ENCODE peak calls at places on chromosomes 13 and 19, in four cellular contexts. K is tibial nerve, T is psoas muscle, Q is fibroblast of mammary gland. C is an unnamed sample.

GRCh38 chr19:48415395-48415794 is 21.9 kb downstream of the GRIN2D start:
- DNase-seq in K (peak; percentile 55), T (peak; percentile 86), Q (peak; percentile 60), C (no peak)

GRCh38 chr13:25095862-25096453 is at the start of gene PABPC3:
- DNase-seq in K (no peak), T (peak; percentile 45), Q (no peak), C (no peak)

GRCh38 chr13:94389544-94390351 is 89.7 kb downstream of the DCT start:
- DNase-seq in K (no peak), T (no peak), Q (peak; percentile 55), C (no peak)

GRCh38 chr19:16199275-16199932 is 1.7 kb downstream of the AP1M1 start:
- DNase-seq in K (no peak), T (no peak), Q (no peak), C (no peak)

GRCh38 chr19:6238256-6238642 is 41.5 kb downstream of the MLLT1 start:
- DNase-seq in K (no peak), T (no peak), Q (no peak), C (no peak)

GRCh38 chr13:111519490-111520170 is 199.2 kb downstream of the TEX29 start:
- DNase-seq in K (no peak), T (no peak), Q (no peak), C (no peak)

GRCh38 chr19:16340092-16340491 is 15.5 kb downstream of the KLF2 start:
- DNase-seq in K (no peak), T (no peak), Q (no peak), C (no peak)

GRCh38 chr19:42563352-42564210 is 31.1 kb downstream of the CEACAM8 start:
- DNase-seq in K (no peak), T (no peak), Q (peak; percentile 43), C (peak; percentile 5)

GRCh38 chr13:96397807-96398206 is 307.9 kb downstream of the HS6ST3 start:
- DNase-seq in K (no peak), T (no peak), Q (no peak), C (no peak)

GRCh38 chr13:98978280-98978679 is 416 bp upstream of the DOCK9 start:
- DNase-seq in K (no peak), T (no peak), Q (peak; percentile 90), C (no peak)

GRCh38 chr19:8569066-8569761 is 8.0 kb downstream of the MYO1F start:
- DNase-seq in K (no peak), T (no peak), Q (peak; percentile 95), C (peak; percentile 86)

GRCh38 chr19:46970815-46971214 is 48.8 kb upstream of the NPAS1 start:
- DNase-seq in K (no peak), T (peak; percentile 86), Q (peak; percentile 87), C (peak; percentile 84)

GRCh38 chr19:18014197-18014596 is 6.2 kb downstream of the ARRDC2 start:
- DNase-seq in K (no peak), T (peak; percentile 56), Q (no peak), C (no peak)

GRCh38 chr19:13164370-13165090 is 14.3 kb downstream of the IER2 start:
- DNase-seq in K (no peak), T (peak; percentile 78), Q (no peak), C (no peak)

GRCh38 chr13:29754486-29754806 is 96.0 kb downstream of the UBL3 start:
- DNase-seq in K (no peak), T (no peak), Q (peak; percentile 43), C (no peak)

GRCh38 chr19:33603377-33603776 is 18.4 kb upstream of the CHST8 start:
- DNase-seq in K (no peak), T (no peak), Q (no peak), C (no peak)

GRCh38 chr13:97855570-97855970 is 97.9 kb upstream of the IPO5 start:
- DNase-seq in K (no peak), T (no peak), Q (peak; percentile 91), C (peak; percentile 68)

GRCh38 chr19:34676697-34677385 is at the start of gene SCGB2B2:
- DNase-seq in K (peak; percentile 65), T (no peak), Q (no peak), C (no peak)
- TF ChIP-seq CTCF in K (no peak), T (peak; percentile 16), Q (no peak), C (no peak)

GRCh38 chr13:46152627-46153328 is 29.2 kb downstream of the LCP1 start:
- DNase-seq in K (no peak), T (no peak), Q (no peak), C (no peak)
- TF ChIP-seq CTCF in K (no peak), T (no peak), Q (no peak), C (no peak)

GRCh38 chr13:69585656-69586055 is 522.0 kb upstream of the ATXN8OS start:
- DNase-seq in K (no peak), T (no peak), Q (no peak), C (no peak)
- TF ChIP-seq CTCF in K (no peak), T (no peak), Q (no peak), C (no peak)

GRCh38 chr13:44050450-44051063 is 170.9 kb downstream of the LACC1 start:
- DNase-seq in K (no peak), T (no peak), Q (peak; percentile 58), C (peak; percentile 4)

GRCh38 chr13:44051405-44051804 is 171.7 kb downstream of the LACC1 start:
- DNase-seq in K (no peak), T (no peak), Q (no peak), C (no peak)

GRCh38 chr13:44049546-44049945 is 169.8 kb downstream of the LACC1 start:
- DNase-seq in K (no peak), T (no peak), Q (no peak), C (no peak)

GRCh38 chr13:44046428-44046827 is 166.7 kb downstream of the LACC1 start:
- DNase-seq in K (no peak), T (no peak), Q (no peak), C (no peak)

GRCh38 chr13:44048326-44048725 is 168.6 kb downstream of the LACC1 start:
- DNase-seq in K (no peak), T (no peak), Q (no peak), C (no peak)
- TF ChIP-seq CTCF in K (no peak), T (no peak), Q (peak; percentile 12), C (no peak)

GRCh38 chr19:50357178-50358100 is 8.0 kb downstream of the NAPSA start:
- DNase-seq in K (peak; percentile 55), T (peak; percentile 84), Q (peak; percentile 52), C (no peak)
- TF ChIP-seq CTCF in K (peak; percentile 90), T (peak; percentile 84), Q (peak; percentile 75), C (peak; percentile 86)

GRCh38 chr13:31851201-31851600 is 111.9 kb downstream of the RXFP2 start:
- DNase-seq in K (no peak), T (no peak), Q (no peak), C (no peak)
- TF ChIP-seq CTCF in K (no peak), T (no peak), Q (no peak), C (no peak)

GRCh38 chr19:3469638-3470499 is 10.5 kb downstream of the SMIM24 start:
- DNase-seq in K (no peak), T (peak; percentile 65), Q (no peak), C (no peak)
- TF ChIP-seq CTCF in K (no peak), T (no peak), Q (peak; percentile 2), C (no peak)

GRCh38 chr13:52399708-52400107 is 6.3 kb downstream of the THSD1 start:
- DNase-seq in K (no peak), T (no peak), Q (peak; percentile 30), C (no peak)
- TF ChIP-seq CTCF in K (no peak), T (no peak), Q (peak; percentile 12), C (no peak)

GRCh38 chr13:108220042-108220441 is 1.9 kb downstream of the ABHD13 start:
- DNase-seq in K (no peak), T (no peak), Q (no peak), C (no peak)
- TF ChIP-seq CTCF in K (no peak), T (no peak), Q (no peak), C (no peak)

DNA sequence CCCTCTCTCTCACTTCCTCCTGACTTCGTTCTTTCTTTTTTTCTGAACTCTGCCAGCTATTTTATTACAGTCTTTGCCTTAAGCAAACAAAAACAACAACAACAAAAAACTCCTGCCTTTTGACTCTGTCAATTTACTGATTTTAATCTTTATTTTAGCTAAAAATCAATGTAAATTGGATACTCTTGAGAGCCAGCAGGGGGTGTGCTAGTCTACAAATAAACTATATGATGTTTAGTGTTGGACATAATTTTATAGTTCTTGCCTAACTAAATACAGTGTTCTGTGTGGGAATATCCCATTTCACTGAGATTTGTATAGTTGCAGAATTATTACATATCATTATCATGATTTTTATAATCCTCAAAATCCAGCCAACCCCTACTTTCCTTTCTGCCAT is 1199.9 kb upstream of the SPRY2 start:
- DNase-seq in K (no peak), T (no peak), Q (peak; percentile 3), C (no peak)
- TF ChIP-seq CTCF in K (peak; percentile 14), T (no peak), Q (no peak), C (no peak)

C was measured in AG09319.